ENCODE peak calls at places on chromosomes 2 and 18, in ten cellular contexts. N is fibroblast of mammary gland, Y is neural progenitor cell, V is uterus, L is A549, Q is sigmoid colon, U is ovary, D is cardiac fibroblast, T is GM23248, Z is neuronal stem cell. S is an unnamed sample.

GRCh38 chr2:165594231-165594934 is 124.9 kb downstream of the CSRNP3 start:
- DNase-seq in Z (no peak), Q (no peak), T (no peak), V (no peak), Y (no peak), N (no peak), U (no peak), D (no peak), L (no peak), S (no peak)

GRCh38 chr18:46067431-46068007 is 4.5 kb downstream of the PSTPIP2 start:
- DNase-seq in Z (no peak), D (peak), Y (no peak), T (no peak), N (peak), Q (no peak), V (no peak), L (no peak), U (no peak), S (no peak)

GRCh38 chr2:147567131-147567530 is 277.7 kb upstream of the ACVR2A start:
- DNase-seq in Q (no peak), N (peak), V (no peak), T (peak), U (no peak), Z (no peak), L (no peak), Y (no peak), D (peak), S (no peak)

GRCh38 chr18:275486-275885 is 7.6 kb upstream of the THOC1 start:
- DNase-seq in Y (no peak), N (no peak), U (no peak), L (no peak), D (no peak), Q (no peak), T (no peak), V (no peak), Z (no peak), S (no peak)

GRCh38 chr2:113823729-113824595 is 65.9 kb upstream of the ACTR3 start:
- DNase-seq in Z (no peak), U (no peak), N (no peak), Q (no peak), D (no peak), L (no peak), V (no peak), Y (no peak), T (no peak), S (no peak)

GRCh38 chr2:233075966-233076339 is 15.8 kb downstream of the INPP5D start:
- DNase-seq in U (no peak), V (peak), L (no peak), N (no peak), Y (no peak), D (no peak), Z (no peak), Q (no peak), T (no peak), S (no peak)

GRCh38 chr2:136437461-136437860 is 319.5 kb upstream of the CXCR4 start:
- DNase-seq in V (no peak), U (no peak), N (no peak), L (no peak), D (no peak), Y (no peak), T (no peak), Z (no peak), Q (no peak), S (no peak)

GRCh38 chr2:56390644-56391043 is 206.9 kb downstream of the CCDC85A start:
- DNase-seq in Z (no peak), V (no peak), Y (no peak), T (no peak), U (no peak), Q (no peak), D (no peak), N (no peak), L (no peak), S (no peak)

GRCh38 chr2:221454459-221455105 is 117.5 kb downstream of the EPHA4 start:
- DNase-seq in Z (no peak), T (no peak), V (no peak), D (no peak), N (no peak), Y (no peak), Q (no peak), L (no peak), U (no peak), S (no peak)

GRCh38 chr2:160336091-160336490 is 136.0 kb upstream of the ITGB6 start:
- DNase-seq in Q (no peak), L (no peak), V (no peak), D (peak), U (no peak), N (no peak), Y (no peak), T (peak), Z (no peak), S (no peak)

GRCh38 chr2:190060019-190060418 is 2.5 kb downstream of the MSTN start:
- DNase-seq in Y (no peak), T (no peak), V (no peak), L (no peak), D (no peak), Z (no peak), U (no peak), Q (no peak), N (no peak), S (no peak)
- H3K4me3 ChIP-seq in Y (no peak), T (no peak), V (no peak), L (no peak), D (no peak), Z (no peak), U (no peak), Q (no peak), N (no peak), S (no peak)

GRCh38 chr2:28956890-28957289 is 24.2 kb upstream of the TOGARAM2 start:
- DNase-seq in Z (no peak), T (peak), U (no peak), D (peak), Y (no peak), L (no peak), N (peak), Q (no peak), V (no peak), S (no peak)
- H3K4me3 ChIP-seq in Z (no peak), T (peak), U (no peak), D (no peak), Y (peak), L (no peak), N (no peak), Q (no peak), V (no peak), S (peak)

DNA sequence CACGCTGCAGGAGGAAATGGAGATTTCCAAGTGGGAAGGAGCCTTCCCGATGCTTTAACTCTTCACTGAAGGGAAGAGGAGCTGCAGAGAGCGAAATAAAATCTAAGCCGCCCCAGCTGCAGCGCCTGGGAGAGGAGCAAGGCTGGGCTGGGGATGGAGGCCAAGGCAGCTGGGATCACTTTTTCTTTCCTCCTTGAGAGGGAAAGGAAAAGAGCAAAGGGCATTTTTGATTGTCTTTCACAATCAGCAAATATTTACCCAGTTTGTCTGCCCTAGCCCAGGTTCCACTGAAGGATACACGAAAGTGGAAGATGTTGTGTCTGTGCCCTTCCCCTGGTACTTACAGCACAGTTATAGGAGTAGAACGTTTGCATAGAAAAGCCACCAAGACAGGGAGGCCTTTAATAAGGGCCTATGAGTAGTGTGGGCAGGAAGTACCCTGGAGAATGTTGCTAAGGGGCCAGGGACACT is 38.8 kb downstream of the EPAS1 start:
- DNase-seq in D (no peak), Y (no peak), Q (peak), U (no peak), N (no peak), L (peak), Z (no peak), T (no peak), V (peak), S (no peak)
- H3K4me3 ChIP-seq in D (peak), Y (peak), Q (peak), U (no peak), N (no peak), L (peak), Z (no peak), T (peak), V (peak), S (peak)

GRCh38 chr2:10514743-10515142 is 66.6 kb upstream of the ODC1 start:
- DNase-seq in L (peak), Z (no peak), U (no peak), N (peak), Y (no peak), T (peak), V (no peak), Q (no peak), D (peak), S (no peak)
- H3K4me3 ChIP-seq in L (no peak), Z (no peak), U (no peak), N (no peak), Y (no peak), T (no peak), V (no peak), Q (no peak), D (no peak), S (no peak)

S was measured in retinal pigment epithelial cell.